ENCODE peak calls at places on chromosomes 11 and 22, in eight cellular contexts. T, N, F, L, Y, H, V and S are unnamed samples. For H3K4me1, the result is how much of the 10 kb centered on the place peaks cover.

GRCh38 chr11:569273-569885 is 6.9 kb upstream of the PHRF1 start:
- DNase-seq in V (no peak), H (peak), L (peak), N (no peak), F (no peak), T (peak), Y (no peak), S (no peak)

GRCh38 chr11:93490996-93491618 is 52.1 kb downstream of the SMCO4 start:
- DNase-seq in V (no peak), L (no peak), H (no peak), Y (no peak), N (no peak), F (peak), T (no peak), S (no peak)

GRCh38 chr11:27770576-27770975 is 70.3 kb upstream of the BDNF start:
- DNase-seq in V (no peak), L (no peak), Y (no peak), N (peak), T (no peak), F (peak), H (no peak), S (peak)

GRCh38 chr11:39724404-39724803 is 1735.0 kb downstream of the LRRC4C start:
- DNase-seq in H (no peak), V (peak), L (no peak), T (no peak), F (peak), N (no peak), Y (no peak), S (no peak)

GRCh38 chr11:134429104-134429503 is 17.1 kb upstream of the B3GAT1 start:
- DNase-seq in F (no peak), T (no peak), V (no peak), N (no peak), L (no peak), H (no peak), Y (no peak), S (no peak)

GRCh38 chr11:45654741-45655283 is 10.6 kb downstream of the CHST1 start:
- DNase-seq in T (no peak), F (no peak), Y (no peak), L (no peak), N (no peak), V (no peak), H (peak), S (no peak)

GRCh38 chr11:7579226-7579825 is 65.5 kb downstream of the PPFIBP2 start:
- DNase-seq in Y (no peak), F (no peak), V (no peak), L (no peak), H (no peak), N (no peak), T (no peak), S (no peak)

GRCh38 chr11:44179173-44179572 is 83.7 kb downstream of the EXT2 start:
- DNase-seq in L (no peak), N (no peak), F (no peak), V (peak), H (no peak), Y (no peak), T (no peak), S (no peak)

GRCh38 chr22:27212617-27213177 is 555.3 kb downstream of the MIAT start:
- DNase-seq in H (no peak), L (peak), F (peak), Y (no peak), V (peak), N (peak), T (peak), S (peak)

GRCh38 chr11:112398798-112399197 is 138.1 kb upstream of the PLET1 start:
- DNase-seq in L (no peak), N (no peak), F (no peak), Y (no peak), T (no peak), H (no peak), V (no peak), S (no peak)

GRCh38 chr11:35680506-35680905 is 17.9 kb downstream of the TRIM44 start:
- DNase-seq in N (no peak), T (no peak), H (no peak), V (no peak), L (no peak), F (no peak), Y (no peak), S (no peak)

GRCh38 chr11:72985645-72986044 is 156.5 kb downstream of the FCHSD2 start:
- DNase-seq in Y (no peak), F (peak), H (no peak), N (no peak), T (no peak), L (no peak), V (no peak), S (no peak)

GRCh38 chr22:36197601-36198146 is 3.9 kb downstream of the APOL4 start:
- DNase-seq in Y (no peak), F (peak), T (peak), H (no peak), V (no peak), L (no peak), N (no peak), S (no peak)

GRCh38 chr11:65184146-65184545 is 2.4 kb downstream of the CAPN1 start:
- DNase-seq in H (peak), F (peak), L (no peak), T (no peak), N (no peak), Y (no peak), V (no peak), S (peak)

GRCh38 chr11:3123316-3123715 is 41.8 kb downstream of the OSBPL5 start:
- DNase-seq in Y (peak), N (no peak), T (peak), L (peak), F (no peak), V (peak), H (peak), S (peak)

GRCh38 chr11:36672815-36673450 is 74.9 kb upstream of the RAG2 start:
- DNase-seq in V (peak), F (peak), Y (no peak), N (peak), L (no peak), H (no peak), T (peak), S (no peak)

GRCh38 chr11:70881948-70882715 is 370.2 kb downstream of the SHANK2 start:
- DNase-seq in N (no peak), H (no peak), T (no peak), F (peak), Y (no peak), V (no peak), L (no peak), S (peak)

GRCh38 chr22:42633013-42633412 is 7.4 kb downstream of the ATP5MGL start:
- DNase-seq in N (no peak), V (no peak), F (no peak), Y (no peak), H (no peak), L (no peak), T (no peak), S (no peak)

GRCh38 chr22:33838644-33839043 is 81.6 kb downstream of the LARGE1 start:
- DNase-seq in F (no peak), V (no peak), L (no peak), Y (no peak), T (no peak), N (no peak), H (no peak), S (no peak)

GRCh38 chr11:47215366-47215925 is 672 bp downstream of the DDB2 start:
- DNase-seq in L (no peak), T (no peak), F (peak), N (no peak), H (no peak), V (no peak), Y (no peak), S (no peak)

GRCh38 chr11:69449320-69450063 is 32.0 kb upstream of the LINC01488 start:
- DNase-seq in F (peak), H (no peak), Y (no peak), N (no peak), L (peak), V (no peak), T (peak), S (peak)

GRCh38 chr22:38718414-38718813 is 12.7 kb downstream of the GTPBP1 start:
- DNase-seq in F (peak), L (peak), N (peak), Y (peak), T (no peak), V (peak), H (no peak), S (no peak)

GRCh38 chr11:95084509-95084908 is 5.1 kb upstream of the ENDOD1 start:
- DNase-seq in N (no peak), F (peak), V (no peak), Y (no peak), T (no peak), L (no peak), H (no peak), S (no peak)

GRCh38 chr11:103794262-103794661 is 242.2 kb upstream of the DDI1 start:
- DNase-seq in V (no peak), N (no peak), F (no peak), L (no peak), T (no peak), H (no peak), Y (no peak), S (no peak)

GRCh38 chr22:49392841-49393510 is 434.7 kb downstream of the BRD1 start:
- DNase-seq in H (no peak), T (no peak), V (no peak), L (no peak), Y (no peak), N (no peak), F (no peak), S (no peak)

GRCh38 chr11:72829178-72829577 is 15.0 kb downstream of the ATG16L2 start:
- DNase-seq in H (no peak), F (no peak), V (no peak), Y (no peak), L (no peak), N (no peak), T (no peak), S (no peak)

GRCh38 chr11:2306971-2307732 is 5.3 kb downstream of the TSPAN32 start:
- DNase-seq in Y (peak), V (peak), H (peak), L (no peak), N (no peak), T (no peak), F (no peak), S (peak)

GRCh38 chr22:28864878-28865596 is 18.3 kb upstream of the ZNRF3 start:
- DNase-seq in F (no peak), T (no peak), H (peak), L (no peak), Y (no peak), V (no peak), N (no peak), S (peak)

GRCh38 chr11:118441770-118442169 is 5.5 kb downstream of the KMT2A start:
- DNase-seq in N (no peak), F (no peak), T (no peak), H (no peak), Y (no peak), L (no peak), V (no peak), S (no peak)
- H3K4me3 ChIP-seq in N (no peak), F (no peak), T (no peak), H (no peak), Y (peak), L (no peak), V (no peak), S (no peak)

GRCh38 chr11:128494418-128495332 is 92.7 kb downstream of the ETS1 start:
- DNase-seq in Y (no peak), H (no peak), N (no peak), V (no peak), F (no peak), T (no peak), L (no peak), S (no peak)
- H3K4me1 ChIP-seq in Y (half or more), H (under half), N (half or more), V (under half), F (under half), T (half or more), L (half or more), S (half or more)

GRCh38 chr11:126809514-126810289 is 190.9 kb downstream of the KIRREL3 start:
- DNase-seq in H (no peak), V (no peak), T (no peak), N (no peak), F (peak), L (no peak), Y (no peak), S (no peak)

GRCh38 chr11:126804363-126804762 is 196.2 kb downstream of the KIRREL3 start:
- DNase-seq in L (no peak), N (no peak), T (no peak), V (no peak), H (no peak), F (no peak), Y (no peak), S (no peak)

DNA sequence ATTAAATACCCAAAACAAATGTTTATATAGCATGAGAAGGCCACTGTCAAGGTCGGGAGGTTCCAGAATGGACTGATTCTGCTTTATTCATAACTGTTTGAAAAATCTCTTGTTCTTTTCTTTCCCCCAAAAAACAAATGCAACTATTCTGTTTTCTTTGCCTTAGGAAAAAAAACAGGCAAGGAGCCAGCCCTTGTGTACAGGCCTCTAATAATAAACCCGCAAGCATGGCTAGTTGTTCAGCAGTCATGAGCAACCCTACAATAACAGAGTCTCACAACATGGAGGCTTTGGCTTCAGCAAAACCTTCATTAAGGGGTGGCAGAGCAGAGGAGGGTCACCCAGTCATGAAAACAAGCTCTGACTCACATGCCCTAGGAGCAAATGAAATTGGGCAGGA is 191.7 kb downstream of the KIRREL3 start:
- DNase-seq in V (no peak), Y (no peak), N (no peak), F (no peak), T (no peak), L (no peak), H (no peak), S (no peak)
- H3K27ac ChIP-seq in V (no peak), Y (no peak), N (no peak), F (no peak), T (no peak), L (no peak), H (no peak), S (no peak)

GRCh38 chr11:59944761-59945160 is 6.5 kb downstream of the OOSP1 start:
- DNase-seq in F (no peak), V (no peak), L (no peak), H (no peak), Y (no peak), N (no peak), T (no peak), S (no peak)

GRCh38 chr11:59941091-59941490 is 2.9 kb downstream of the OOSP1 start:
- DNase-seq in H (no peak), Y (no peak), N (no peak), V (no peak), L (no peak), T (no peak), F (no peak), S (no peak)

GRCh38 chr11:59939482-59939881 is 1.2 kb downstream of the OOSP1 start:
- DNase-seq in H (no peak), N (no peak), Y (no peak), T (no peak), L (no peak), F (no peak), V (no peak), S (no peak)

GRCh38 chr11:59938718-59939117 is 486 bp downstream of the OOSP1 start:
- DNase-seq in Y (no peak), H (no peak), F (no peak), N (no peak), L (no peak), V (no peak), T (no peak), S (no peak)

DNA sequence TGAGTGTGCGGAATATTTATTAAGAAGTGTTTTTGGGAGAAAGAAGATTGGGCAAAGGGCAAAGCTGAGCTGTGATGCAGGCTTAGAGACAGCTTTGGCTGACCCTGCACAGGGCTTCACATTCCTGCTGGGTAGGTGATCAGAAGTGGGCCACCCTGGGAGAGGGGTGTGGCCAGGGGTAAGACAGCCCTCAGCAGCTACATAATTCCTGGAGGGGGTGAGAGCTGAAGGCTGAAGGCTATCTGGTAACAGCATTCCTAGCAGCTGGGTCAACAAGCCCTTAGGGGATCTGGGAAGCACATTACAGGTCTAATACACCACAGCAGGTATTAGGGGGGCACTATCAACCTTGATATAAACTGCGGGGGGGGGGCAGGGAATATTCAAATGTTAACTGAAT is 5.8 kb downstream of the OOSP1 start:
- DNase-seq in V (no peak), L (no peak), T (no peak), F (peak), H (no peak), N (no peak), Y (no peak), S (no peak)
- H3K4me3 ChIP-seq in V (no peak), L (no peak), T (no peak), F (no peak), H (no peak), N (no peak), Y (no peak), S (no peak)